ENCODE peak calls at places on chromosome 17, in seven cellular contexts. A, W, J, P, U, Q and Z are unnamed samples.

GRCh38 chr17:67833134-67833533 is 7.8 kb downstream of the BPTF start:
- DNase-seq in A (no peak), W (no peak), J (no peak), P (no peak), U (no peak), Q (no peak), Z (no peak)

GRCh38 chr17:43530303-43531081 is 15.6 kb downstream of the ETV4 start:
- DNase-seq in A (no peak), W (peak; percentile 76), J (no peak), P (peak; percentile 93), U (no peak), Q (no peak), Z (no peak)

GRCh38 chr17:73760186-73760758 is 116.0 kb upstream of the SDK2 start:
- DNase-seq in A (no peak), W (no peak), J (no peak), P (no peak), U (peak; percentile 34), Q (no peak), Z (no peak)

GRCh38 chr17:67388986-67389385 is 11.9 kb downstream of the PITPNC1 start:
- DNase-seq in A (no peak), W (no peak), J (no peak), P (no peak), U (no peak), Q (no peak), Z (no peak)

GRCh38 chr17:38352245-38353083 is 820 bp downstream of the SOCS7 start:
- DNase-seq in A (peak; percentile 31), W (peak; percentile 86), J (no peak), P (no peak), U (peak; percentile 76), Q (no peak), Z (peak; percentile 50)

GRCh38 chr17:38578229-38578628 is 27.5 kb downstream of the SRCIN1 start:
- DNase-seq in A (no peak), W (no peak), J (no peak), P (no peak), U (no peak), Q (no peak), Z (no peak)

GRCh38 chr17:49455226-49455968 is 39.7 kb upstream of the NGFR start:
- DNase-seq in A (no peak), W (no peak), J (no peak), P (no peak), U (no peak), Q (no peak), Z (no peak)

GRCh38 chr17:17913695-17914332 is 58.4 kb downstream of the TOM1L2 start:
- DNase-seq in A (peak; percentile 88), W (no peak), J (peak; percentile 80), P (peak; percentile 90), U (peak; percentile 79), Q (peak; percentile 88), Z (peak; percentile 68)

GRCh38 chr17:14833201-14833773 is 431.8 kb downstream of the PMP22 start:
- DNase-seq in A (no peak), W (no peak), J (no peak), P (peak; percentile 94), U (peak; percentile 46), Q (no peak), Z (no peak)

GRCh38 chr17:54956802-54957201 is 11.7 kb downstream of the COX11 start:
- DNase-seq in A (no peak), W (no peak), J (no peak), P (no peak), U (no peak), Q (no peak), Z (no peak)

GRCh38 chr17:40293363-40293762 is 5.7 kb downstream of the CDC6 start:
- DNase-seq in A (no peak), W (no peak), J (no peak), P (no peak), U (no peak), Q (no peak), Z (no peak)

GRCh38 chr17:48113201-48113676 is 5.7 kb downstream of the SNX11 start:
- DNase-seq in A (no peak), W (peak; percentile 89), J (no peak), P (no peak), U (peak; percentile 95), Q (no peak), Z (no peak)

GRCh38 chr17:35460354-35460851 is 11.8 kb upstream of the SLFN13 start:
- DNase-seq in A (peak; percentile 87), W (peak; percentile 95), J (no peak), P (no peak), U (no peak), Q (peak; percentile 42), Z (peak; percentile 15)

GRCh38 chr17:78089557-78090281 is 38.8 kb downstream of the TMC6 start:
- DNase-seq in A (no peak), W (no peak), J (no peak), P (no peak), U (no peak), Q (no peak), Z (no peak)

GRCh38 chr17:16449121-16449570 is 33.8 kb downstream of the TRPV2 start:
- DNase-seq in A (no peak), W (no peak), J (no peak), P (peak; percentile 74), U (peak; percentile 56), Q (no peak), Z (no peak)

GRCh38 chr17:83109793-83110645 is 30.6 kb downstream of the METRNL start:
- DNase-seq in A (peak; percentile 87), W (no peak), J (peak; percentile 89), P (peak; percentile 97), U (no peak), Q (peak; percentile 93), Z (no peak)

GRCh38 chr17:29140631-29141483 is 39.3 kb downstream of the MYO18A start:
- DNase-seq in A (no peak), W (peak; percentile 89), J (no peak), P (peak; percentile 32), U (peak; percentile 90), Q (no peak), Z (peak; percentile 35)

GRCh38 chr17:38403491-38403890 is 24.8 kb upstream of the ARHGAP23 start:
- DNase-seq in A (no peak), W (no peak), J (no peak), P (peak; percentile 20), U (peak; percentile 40), Q (peak; percentile 56), Z (no peak)

GRCh38 chr17:17103160-17103559 is 60.9 kb downstream of the MPRIP start:
- DNase-seq in A (no peak), W (no peak), J (no peak), P (no peak), U (no peak), Q (no peak), Z (no peak)

GRCh38 chr17:50208611-50209061 is 7.2 kb upstream of the COL1A1 start:
- DNase-seq in A (no peak), W (no peak), J (no peak), P (no peak), U (no peak), Q (no peak), Z (peak; percentile 47)

DNA sequence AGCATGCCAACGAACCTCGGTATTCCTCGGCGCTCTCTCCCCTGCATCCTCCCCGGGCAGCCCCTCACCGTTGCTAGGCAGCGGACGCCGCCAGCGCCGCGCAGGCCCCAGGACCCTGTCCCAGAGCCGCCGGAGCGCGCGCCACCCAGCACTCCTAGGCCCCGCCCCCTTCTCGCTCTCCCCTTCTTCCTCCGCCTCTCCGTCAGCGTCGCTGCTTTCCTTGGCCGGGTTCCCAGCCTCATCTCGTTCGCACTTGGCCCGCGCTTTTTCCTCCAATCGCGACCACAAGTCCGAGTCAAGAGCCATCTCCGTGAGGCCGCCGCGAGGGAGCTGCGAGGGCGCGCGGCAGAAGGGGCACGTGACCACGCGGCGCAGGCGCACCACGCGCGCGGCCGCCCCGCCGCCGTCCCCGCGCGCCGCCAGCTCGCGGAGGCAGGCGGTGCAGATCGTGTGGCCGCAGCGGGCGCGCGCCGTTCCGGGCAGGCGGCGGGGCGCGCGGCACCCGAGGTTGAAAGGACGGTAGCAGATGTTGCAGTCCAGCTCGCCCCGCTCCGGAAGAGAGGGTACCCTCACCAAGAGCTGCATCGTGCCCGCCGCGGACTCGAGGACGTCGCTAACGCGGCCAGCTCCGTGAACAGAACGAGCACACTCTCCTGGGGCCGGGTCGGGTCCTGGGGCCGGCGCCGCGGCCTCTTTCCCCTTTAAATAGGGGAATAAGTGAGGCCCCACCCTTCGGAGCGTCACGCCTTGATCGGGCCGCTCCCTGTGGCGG is at the start of gene RNF227:
- DNase-seq in A (peak; percentile 94), W (peak; percentile 94), J (peak; percentile 88), P (peak; percentile 96), U (peak; percentile 92), Q (peak; percentile 94), Z (peak; percentile 98)
- TF ChIP-seq POLR2A in A (peak; percentile 20), W (no peak), J (no peak), P (peak; percentile 71), U (no peak), Q (peak; percentile 86), Z (peak; percentile 44)

GRCh38 chr17:58352843-58353719 is 1.1 kb upstream of the SUPT4H1 start:
- DNase-seq in A (peak; percentile 57), W (peak; percentile 82), J (no peak), P (peak; percentile 41), U (peak; percentile 75), Q (no peak), Z (peak; percentile 82)
- TF ChIP-seq POLR2A in A (peak; percentile 37), W (peak; percentile 49), J (no peak), P (peak; percentile 46), U (no peak), Q (no peak), Z (no peak)

GRCh38 chr17:75005291-75005690 is 7.2 kb upstream of the MRPL58 start:
- DNase-seq in A (no peak), W (no peak), J (no peak), P (no peak), U (no peak), Q (no peak), Z (no peak)
- TF ChIP-seq POLR2A in A (no peak), W (no peak), J (no peak), P (no peak), U (no peak), Q (no peak), Z (no peak)

DNA sequence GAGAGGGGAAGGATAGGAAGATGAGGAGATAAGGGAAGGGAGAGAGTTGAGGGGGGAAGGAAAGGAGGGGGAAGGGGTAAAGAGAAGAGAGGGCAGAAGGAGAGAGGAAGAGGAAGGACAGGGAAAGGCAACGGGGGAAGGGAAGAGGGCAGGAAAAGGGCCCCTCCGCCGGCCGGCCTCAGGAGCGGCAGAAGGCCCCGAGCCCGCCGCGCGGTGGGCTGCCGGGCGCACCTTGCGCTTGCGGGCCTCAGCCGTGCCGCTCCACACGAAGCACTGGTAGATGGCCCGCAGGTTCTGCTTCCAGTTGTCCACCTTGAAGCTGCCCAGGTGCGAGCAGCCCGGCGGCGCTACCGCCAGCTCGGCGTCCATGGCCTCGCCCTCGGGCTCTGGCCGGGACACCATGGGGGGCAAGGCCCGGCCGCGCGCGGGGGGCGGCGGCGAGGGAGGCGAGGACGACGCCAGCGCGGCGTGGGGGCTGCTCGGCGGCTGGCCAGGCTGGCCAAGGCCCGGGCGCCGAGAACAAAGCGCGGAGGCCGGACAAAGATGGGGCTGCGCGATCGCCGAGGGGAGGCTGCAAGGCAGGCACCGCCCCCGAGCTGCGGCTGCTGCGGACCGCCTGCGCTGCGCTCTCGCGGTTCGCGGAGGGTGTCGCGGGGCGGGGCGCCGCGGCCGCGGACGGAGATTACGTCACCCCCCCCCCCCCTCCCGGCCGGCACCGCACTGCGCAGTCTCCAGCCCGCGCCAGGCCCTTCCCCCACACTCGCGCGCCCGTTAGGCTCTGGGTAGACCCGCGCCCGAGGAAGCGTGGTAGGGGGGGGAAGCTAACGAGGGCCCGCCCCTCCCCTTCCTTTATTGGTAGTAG is at the start of gene USP22:
- DNase-seq in A (no peak), W (peak; percentile 98), J (no peak), P (no peak), U (no peak), Q (no peak), Z (no peak)
- TF ChIP-seq POLR2A in A (no peak), W (peak; percentile 72), J (peak; percentile 78), P (peak; percentile 86), U (peak; percentile 83), Q (peak; percentile 79), Z (peak; percentile 79)